ENCODE peak calls at places on chromosomes 5 and 9, in four cellular contexts. T is left cardiac atrium; R is stimulated activated CD8-positive, alpha-beta memory T cell treated with anti-CD3 and anti-CD28 coated beads, Interleukin-2, amount 100 ng/mL, for 1 hour; O is stimulated activated CD4-positive, alpha-beta T cell treated with anti-CD3 and anti-CD28 coated beads, Interleukin-15, amount 100 ng/mL, for 1 hour. X is an unnamed sample.

GRCh38 chr9:114884787-114885452 is 45.5 kb downstream of the TNFSF8 start:
- DNase-seq in O (no peak), R (no peak), T (no peak), X (no peak)

GRCh38 chr5:146026307-146027010 is 78.9 kb downstream of the PLAC8L1 start:
- DNase-seq in O (no peak), R (no peak), T (no peak), X (no peak)

GRCh38 chr5:178642351-178642909 is 15.6 kb upstream of the CLK4 start:
- DNase-seq in O (no peak), T (no peak), R (no peak), X (no peak)

GRCh38 chr9:6024035-6024554 is 8.7 kb upstream of the RANBP6 start:
- DNase-seq in O (no peak), T (no peak), R (no peak), X (no peak)

GRCh38 chr5:54234304-54234938 is 76.0 kb downstream of the ARL15 start:
- DNase-seq in R (no peak), O (no peak), T (no peak), X (no peak)

GRCh38 chr9:5566054-5566618 is 55.8 kb downstream of the PDCD1LG2 start:
- DNase-seq in O (no peak), R (no peak), T (no peak), X (no peak)

GRCh38 chr5:159878988-159879471 is 37.3 kb upstream of the ADRA1B start:
- DNase-seq in O (no peak), T (peak; percentile 75), R (no peak), X (no peak)

GRCh38 chr5:119218830-119219782 is 136.7 kb upstream of the TNFAIP8 start:
- DNase-seq in T (no peak), O (no peak), R (no peak), X (no peak)

GRCh38 chr5:131068893-131069643 is 96.0 kb downstream of the HINT1 start:
- DNase-seq in O (peak; percentile 8), R (peak; percentile 24), T (no peak), X (peak; percentile 80)

GRCh38 chr9:135819905-135820304 is 87.4 kb downstream of the CAMSAP1 start:
- DNase-seq in O (no peak), T (no peak), R (no peak), X (no peak)

GRCh38 chr5:174549254-174549653 is 175.1 kb upstream of the MSX2 start:
- DNase-seq in T (peak; percentile 28), O (no peak), R (no peak), X (no peak)

GRCh38 chr5:177486256-177486655 is 11.1 kb downstream of the PDLIM7 start:
- DNase-seq in R (no peak), T (no peak), O (no peak), X (no peak)

GRCh38 chr5:154058055-154059038 is 19.6 kb downstream of the MFAP3 start:
- DNase-seq in T (no peak), O (no peak), R (no peak), X (no peak)

GRCh38 chr9:89375181-89375760 is 57.0 kb downstream of the SECISBP2 start:
- DNase-seq in R (no peak), T (no peak), O (no peak), X (peak; percentile 86)

GRCh38 chr9:21096172-21096900 is 18.6 kb upstream of the IFNB1 start:
- DNase-seq in R (peak; percentile 4), T (no peak), O (peak; percentile 4), X (no peak)

GRCh38 chr9:4979224-4979623 is 5.8 kb upstream of the JAK2 start:
- DNase-seq in R (no peak), O (no peak), T (no peak), X (no peak)

GRCh38 chr9:14433293-14433818 is 119.4 kb upstream of the NFIB start:
- DNase-seq in R (no peak), T (no peak), O (no peak), X (no peak)

GRCh38 chr5:113147088-113147487 is 170.5 kb downstream of the DCP2 start:
- DNase-seq in R (no peak), O (no peak), T (no peak), X (no peak)

GRCh38 chr9:120705174-120705573 is 9.1 kb downstream of the MEGF9 start:
- DNase-seq in O (no peak), T (no peak), R (no peak), X (no peak)

GRCh38 chr5:108749130-108749861 is 1.6 kb downstream of the FER start:
- DNase-seq in O (no peak), R (no peak), T (no peak), X (no peak)

GRCh38 chr5:140174472-140175366 is at the start of gene CYSTM1:
- DNase-seq in R (peak; percentile 92), O (peak; percentile 95), T (peak; percentile 97), X (peak; percentile 99)

GRCh38 chr9:98021306-98022040 is 35.1 kb upstream of the NANS start:
- DNase-seq in T (no peak), R (no peak), O (no peak), X (no peak)

GRCh38 chr5:73793911-73794310 is 167.9 kb downstream of the ARHGEF28 start:
- DNase-seq in O (no peak), T (no peak), R (no peak), X (no peak)

GRCh38 chr5:142176255-142176654 is 67.7 kb downstream of the NDFIP1 start:
- DNase-seq in T (no peak), O (no peak), R (no peak), X (peak; percentile 15)

GRCh38 chr5:93477791-93478190 is 103.2 kb downstream of the NR2F1-AS1 start:
- DNase-seq in O (no peak), R (no peak), T (no peak), X (no peak)

GRCh38 chr5:10541247-10541646 is 22.6 kb upstream of the ANKRD33B start:
- DNase-seq in R (no peak), T (no peak), O (no peak), X (no peak)

GRCh38 chr9:1117439-1117838 is 67.3 kb downstream of the DMRT2 start:
- DNase-seq in O (no peak), T (no peak), R (no peak), X (no peak)

GRCh38 chr9:37410969-37411785 is 11.3 kb upstream of the GRHPR start:
- DNase-seq in O (no peak), T (no peak), R (no peak), X (peak; percentile 68)

GRCh38 chr9:108859459-108860114 is 2.5 kb upstream of the ACTL7A start:
- DNase-seq in R (no peak), T (no peak), O (no peak), X (no peak)

GRCh38 chr5:78624011-78624541 is 24.5 kb downstream of the LHFPL2 start:
- DNase-seq in O (no peak), T (no peak), R (no peak), X (no peak)

GRCh38 chr5:171978519-171978918 is 27.9 kb downstream of the FBXW11 start:
- DNase-seq in O (no peak), R (no peak), T (no peak), X (no peak)

GRCh38 chr9:106717686-106718085 is 145.3 kb upstream of the ZNF462 start:
- DNase-seq in R (no peak), O (no peak), T (no peak), X (no peak)

GRCh38 chr5:7078090-7078489 is 317.8 kb upstream of the ADCY2 start:
- DNase-seq in O (no peak), R (no peak), T (no peak), X (no peak)

X was measured in spleen.